ENCODE peak calls at places on chromosomes 13 and 19, in ten cellular contexts. One of them, this sample, is unnamed.

GRCh38 chr19:36528921-36529518 is 949 bp upstream of the ZNF260 start:
- DNase-seq in stimulated activated CD4-positive, alpha-beta T cell treated with anti-CD3 and anti-CD28 coated beads, Interleukin-1b, Interleukin-23, amount 100 ng/mL, for 1 hour: no peak
- DNase-seq in stimulated activated CD8-positive, alpha-beta memory T cell treated with anti-CD3 and anti-CD28 coated beads, Interleukin-15, amount 100 ng/mL, for 1 hour: peak
- DNase-seq in esophagus squamous epithelium: no peak
- DNase-seq in tibial artery: no peak
- DNase-seq in heart right ventricle: no peak
- DNase-seq in T-helper 9 cell: no peak
- DNase-seq in CD4-positive, alpha-beta T cell: peak
- DNase-seq in foreskin fibroblast: no peak
- DNase-seq in DMS153: no peak
- DNase-seq in this sample: no peak

GRCh38 chr19:23286477-23286876 is 36.3 kb upstream of the ZNF724 start:
- DNase-seq in stimulated activated CD4-positive, alpha-beta T cell treated with anti-CD3 and anti-CD28 coated beads, Interleukin-1b, Interleukin-23, amount 100 ng/mL, for 1 hour: no peak
- DNase-seq in stimulated activated CD8-positive, alpha-beta memory T cell treated with anti-CD3 and anti-CD28 coated beads, Interleukin-15, amount 100 ng/mL, for 1 hour: no peak
- DNase-seq in esophagus squamous epithelium: no peak
- DNase-seq in tibial artery: no peak
- DNase-seq in heart right ventricle: no peak
- DNase-seq in T-helper 9 cell: no peak
- DNase-seq in CD4-positive, alpha-beta T cell: no peak
- DNase-seq in foreskin fibroblast: no peak
- DNase-seq in DMS153: no peak
- DNase-seq in this sample: no peak

GRCh38 chr13:40161931-40162330 is 504.5 kb downstream of the FOXO1 start:
- DNase-seq in stimulated activated CD4-positive, alpha-beta T cell treated with anti-CD3 and anti-CD28 coated beads, Interleukin-1b, Interleukin-23, amount 100 ng/mL, for 1 hour: no peak
- DNase-seq in stimulated activated CD8-positive, alpha-beta memory T cell treated with anti-CD3 and anti-CD28 coated beads, Interleukin-15, amount 100 ng/mL, for 1 hour: no peak
- DNase-seq in esophagus squamous epithelium: no peak
- DNase-seq in tibial artery: no peak
- DNase-seq in heart right ventricle: no peak
- DNase-seq in T-helper 9 cell: no peak
- DNase-seq in CD4-positive, alpha-beta T cell: no peak
- DNase-seq in foreskin fibroblast: no peak
- DNase-seq in DMS153: no peak
- DNase-seq in this sample: no peak

GRCh38 chr13:105679832-105680231 is 855.6 kb downstream of the EFNB2 start:
- DNase-seq in stimulated activated CD4-positive, alpha-beta T cell treated with anti-CD3 and anti-CD28 coated beads, Interleukin-1b, Interleukin-23, amount 100 ng/mL, for 1 hour: no peak
- DNase-seq in stimulated activated CD8-positive, alpha-beta memory T cell treated with anti-CD3 and anti-CD28 coated beads, Interleukin-15, amount 100 ng/mL, for 1 hour: no peak
- DNase-seq in esophagus squamous epithelium: no peak
- DNase-seq in tibial artery: no peak
- DNase-seq in heart right ventricle: no peak
- DNase-seq in T-helper 9 cell: no peak
- DNase-seq in CD4-positive, alpha-beta T cell: no peak
- DNase-seq in foreskin fibroblast: no peak
- DNase-seq in DMS153: no peak
- DNase-seq in this sample: no peak

GRCh38 chr19:37218592-37218935 is 550 bp downstream of the ZNF383 start:
- DNase-seq in stimulated activated CD4-positive, alpha-beta T cell treated with anti-CD3 and anti-CD28 coated beads, Interleukin-1b, Interleukin-23, amount 100 ng/mL, for 1 hour: no peak
- DNase-seq in stimulated activated CD8-positive, alpha-beta memory T cell treated with anti-CD3 and anti-CD28 coated beads, Interleukin-15, amount 100 ng/mL, for 1 hour: no peak
- DNase-seq in esophagus squamous epithelium: no peak
- DNase-seq in tibial artery: no peak
- DNase-seq in heart right ventricle: no peak
- DNase-seq in T-helper 9 cell: no peak
- DNase-seq in CD4-positive, alpha-beta T cell: no peak
- DNase-seq in foreskin fibroblast: peak
- DNase-seq in DMS153: no peak
- DNase-seq in this sample: no peak

GRCh38 chr19:5293607-5294089 is 47.0 kb downstream of the PTPRS start:
- DNase-seq in stimulated activated CD4-positive, alpha-beta T cell treated with anti-CD3 and anti-CD28 coated beads, Interleukin-1b, Interleukin-23, amount 100 ng/mL, for 1 hour: no peak
- DNase-seq in stimulated activated CD8-positive, alpha-beta memory T cell treated with anti-CD3 and anti-CD28 coated beads, Interleukin-15, amount 100 ng/mL, for 1 hour: no peak
- DNase-seq in esophagus squamous epithelium: no peak
- DNase-seq in tibial artery: no peak
- DNase-seq in heart right ventricle: no peak
- DNase-seq in T-helper 9 cell: no peak
- DNase-seq in CD4-positive, alpha-beta T cell: peak
- DNase-seq in foreskin fibroblast: peak
- DNase-seq in DMS153: peak
- DNase-seq in this sample: no peak

GRCh38 chr13:30006246-30006645 is 155.8 kb upstream of the UBL3 start:
- DNase-seq in stimulated activated CD4-positive, alpha-beta T cell treated with anti-CD3 and anti-CD28 coated beads, Interleukin-1b, Interleukin-23, amount 100 ng/mL, for 1 hour: no peak
- DNase-seq in stimulated activated CD8-positive, alpha-beta memory T cell treated with anti-CD3 and anti-CD28 coated beads, Interleukin-15, amount 100 ng/mL, for 1 hour: no peak
- DNase-seq in esophagus squamous epithelium: no peak
- DNase-seq in tibial artery: no peak
- DNase-seq in heart right ventricle: no peak
- DNase-seq in T-helper 9 cell: no peak
- DNase-seq in CD4-positive, alpha-beta T cell: no peak
- DNase-seq in foreskin fibroblast: no peak
- DNase-seq in DMS153: no peak
- DNase-seq in this sample: no peak

GRCh38 chr13:113110852-113111315 is 5.3 kb downstream of the F7 start:
- DNase-seq in stimulated activated CD4-positive, alpha-beta T cell treated with anti-CD3 and anti-CD28 coated beads, Interleukin-1b, Interleukin-23, amount 100 ng/mL, for 1 hour: no peak
- DNase-seq in stimulated activated CD8-positive, alpha-beta memory T cell treated with anti-CD3 and anti-CD28 coated beads, Interleukin-15, amount 100 ng/mL, for 1 hour: no peak
- DNase-seq in esophagus squamous epithelium: no peak
- DNase-seq in tibial artery: peak
- DNase-seq in heart right ventricle: no peak
- DNase-seq in T-helper 9 cell: no peak
- DNase-seq in CD4-positive, alpha-beta T cell: no peak
- DNase-seq in foreskin fibroblast: no peak
- DNase-seq in DMS153: no peak
- DNase-seq in this sample: no peak

GRCh38 chr13:71219671-71220070 is 647.3 kb downstream of the DACH1 start:
- DNase-seq in stimulated activated CD4-positive, alpha-beta T cell treated with anti-CD3 and anti-CD28 coated beads, Interleukin-1b, Interleukin-23, amount 100 ng/mL, for 1 hour: no peak
- DNase-seq in stimulated activated CD8-positive, alpha-beta memory T cell treated with anti-CD3 and anti-CD28 coated beads, Interleukin-15, amount 100 ng/mL, for 1 hour: no peak
- DNase-seq in esophagus squamous epithelium: no peak
- DNase-seq in tibial artery: no peak
- DNase-seq in heart right ventricle: no peak
- DNase-seq in T-helper 9 cell: no peak
- DNase-seq in CD4-positive, alpha-beta T cell: no peak
- DNase-seq in foreskin fibroblast: no peak
- DNase-seq in DMS153: no peak
- DNase-seq in this sample: no peak

GRCh38 chr13:98481511-98481951 is 95.4 kb downstream of the STK24 start:
- DNase-seq in stimulated activated CD4-positive, alpha-beta T cell treated with anti-CD3 and anti-CD28 coated beads, Interleukin-1b, Interleukin-23, amount 100 ng/mL, for 1 hour: no peak
- DNase-seq in stimulated activated CD8-positive, alpha-beta memory T cell treated with anti-CD3 and anti-CD28 coated beads, Interleukin-15, amount 100 ng/mL, for 1 hour: no peak
- DNase-seq in esophagus squamous epithelium: no peak
- DNase-seq in tibial artery: no peak
- DNase-seq in heart right ventricle: no peak
- DNase-seq in T-helper 9 cell: no peak
- DNase-seq in CD4-positive, alpha-beta T cell: no peak
- DNase-seq in foreskin fibroblast: no peak
- DNase-seq in DMS153: no peak
- DNase-seq in this sample: no peak

GRCh38 chr13:43087960-43088580 is 64.7 kb downstream of the DNAJC15 start:
- DNase-seq in stimulated activated CD4-positive, alpha-beta T cell treated with anti-CD3 and anti-CD28 coated beads, Interleukin-1b, Interleukin-23, amount 100 ng/mL, for 1 hour: no peak
- DNase-seq in stimulated activated CD8-positive, alpha-beta memory T cell treated with anti-CD3 and anti-CD28 coated beads, Interleukin-15, amount 100 ng/mL, for 1 hour: no peak
- DNase-seq in esophagus squamous epithelium: no peak
- DNase-seq in tibial artery: no peak
- DNase-seq in heart right ventricle: no peak
- DNase-seq in T-helper 9 cell: no peak
- DNase-seq in CD4-positive, alpha-beta T cell: no peak
- DNase-seq in foreskin fibroblast: no peak
- DNase-seq in DMS153: no peak
- DNase-seq in this sample: peak

GRCh38 chr19:50447750-50448149 is 15.1 kb downstream of the MYBPC2 start:
- DNase-seq in stimulated activated CD4-positive, alpha-beta T cell treated with anti-CD3 and anti-CD28 coated beads, Interleukin-1b, Interleukin-23, amount 100 ng/mL, for 1 hour: no peak
- DNase-seq in stimulated activated CD8-positive, alpha-beta memory T cell treated with anti-CD3 and anti-CD28 coated beads, Interleukin-15, amount 100 ng/mL, for 1 hour: no peak
- DNase-seq in esophagus squamous epithelium: no peak
- DNase-seq in tibial artery: no peak
- DNase-seq in heart right ventricle: no peak
- DNase-seq in T-helper 9 cell: no peak
- DNase-seq in CD4-positive, alpha-beta T cell: no peak
- DNase-seq in foreskin fibroblast: no peak
- DNase-seq in DMS153: no peak
- DNase-seq in this sample: no peak

GRCh38 chr19:17988161-17988560 is 19.8 kb upstream of the ARRDC2 start:
- DNase-seq in stimulated activated CD4-positive, alpha-beta T cell treated with anti-CD3 and anti-CD28 coated beads, Interleukin-1b, Interleukin-23, amount 100 ng/mL, for 1 hour: no peak
- DNase-seq in stimulated activated CD8-positive, alpha-beta memory T cell treated with anti-CD3 and anti-CD28 coated beads, Interleukin-15, amount 100 ng/mL, for 1 hour: no peak
- DNase-seq in esophagus squamous epithelium: no peak
- DNase-seq in tibial artery: no peak
- DNase-seq in heart right ventricle: no peak
- DNase-seq in T-helper 9 cell: no peak
- DNase-seq in CD4-positive, alpha-beta T cell: no peak
- DNase-seq in foreskin fibroblast: no peak
- DNase-seq in DMS153: no peak
- DNase-seq in this sample: no peak

GRCh38 chr19:10332965-10333757 is at the start of gene RAVER1:
- DNase-seq in stimulated activated CD4-positive, alpha-beta T cell treated with anti-CD3 and anti-CD28 coated beads, Interleukin-1b, Interleukin-23, amount 100 ng/mL, for 1 hour: peak
- DNase-seq in stimulated activated CD8-positive, alpha-beta memory T cell treated with anti-CD3 and anti-CD28 coated beads, Interleukin-15, amount 100 ng/mL, for 1 hour: peak
- DNase-seq in esophagus squamous epithelium: peak
- DNase-seq in tibial artery: peak
- DNase-seq in heart right ventricle: peak
- DNase-seq in T-helper 9 cell: peak
- DNase-seq in CD4-positive, alpha-beta T cell: peak
- DNase-seq in foreskin fibroblast: peak
- DNase-seq in DMS153: peak
- DNase-seq in this sample: peak

GRCh38 chr19:27972291-27973040 is 1240.5 kb downstream of the UQCRFS1 start:
- DNase-seq in stimulated activated CD4-positive, alpha-beta T cell treated with anti-CD3 and anti-CD28 coated beads, Interleukin-1b, Interleukin-23, amount 100 ng/mL, for 1 hour: no peak
- DNase-seq in stimulated activated CD8-positive, alpha-beta memory T cell treated with anti-CD3 and anti-CD28 coated beads, Interleukin-15, amount 100 ng/mL, for 1 hour: no peak
- DNase-seq in esophagus squamous epithelium: no peak
- DNase-seq in tibial artery: no peak
- DNase-seq in heart right ventricle: no peak
- DNase-seq in T-helper 9 cell: no peak
- DNase-seq in CD4-positive, alpha-beta T cell: no peak
- DNase-seq in foreskin fibroblast: no peak
- DNase-seq in DMS153: peak
- DNase-seq in this sample: peak

This sample was measured in NCI-H226.